ENCODE peak calls at places on chromosome 10, in nine cellular contexts. One of them, this sample, is unnamed.

GRCh38 chr10:22552888-22553378 is 161.4 kb downstream of the PIP4K2A start:
- DNase-seq in GM12865: no peak
- DNase-seq in A549: no peak
- DNase-seq in AG09309: no peak
- DNase-seq in adipocyte: peak; percentile 25
- DNase-seq in upper lobe of right lung: no peak
- DNase-seq in tibial artery: no peak
- DNase-seq in cardiac muscle cell: no peak
- DNase-seq in fibroblast of lung: peak; percentile 23
- DNase-seq in this sample: peak; percentile 26

GRCh38 chr10:119667562-119668328 is 16.6 kb downstream of the BAG3 start:
- DNase-seq in adipocyte: peak; percentile 98
- DNase-seq in GM12865: no peak
- DNase-seq in tibial artery: peak; percentile 77
- DNase-seq in cardiac muscle cell: peak; percentile 93
- DNase-seq in fibroblast of lung: peak; percentile 98
- DNase-seq in upper lobe of right lung: no peak
- DNase-seq in AG09309: peak; percentile 92
- DNase-seq in A549: peak; percentile 92
- DNase-seq in this sample: peak; percentile 97

GRCh38 chr10:101694674-101695403 is at the start of gene FBXW4:
- DNase-seq in GM12865: peak; percentile 83
- DNase-seq in tibial artery: peak; percentile 33
- DNase-seq in fibroblast of lung: peak; percentile 39
- DNase-seq in upper lobe of right lung: peak; percentile 88
- DNase-seq in adipocyte: peak; percentile 75
- DNase-seq in A549: peak; percentile 60
- DNase-seq in cardiac muscle cell: peak; percentile 37
- DNase-seq in AG09309: no peak
- DNase-seq in this sample: peak; percentile 34

GRCh38 chr10:102781921-102782542 is 38.3 kb downstream of the WBP1L start:
- DNase-seq in upper lobe of right lung: no peak
- DNase-seq in tibial artery: no peak
- DNase-seq in cardiac muscle cell: peak; percentile 87
- DNase-seq in GM12865: no peak
- DNase-seq in A549: no peak
- DNase-seq in fibroblast of lung: peak; percentile 76
- DNase-seq in AG09309: no peak
- DNase-seq in adipocyte: peak; percentile 61
- DNase-seq in this sample: peak; percentile 86

GRCh38 chr10:129971381-129972144 is 7.5 kb upstream of the EBF3 start:
- DNase-seq in A549: peak; percentile 63
- DNase-seq in adipocyte: peak; percentile 87
- DNase-seq in GM12865: peak; percentile 39
- DNase-seq in upper lobe of right lung: peak; percentile 83
- DNase-seq in cardiac muscle cell: peak; percentile 79
- DNase-seq in fibroblast of lung: peak; percentile 15
- DNase-seq in tibial artery: peak; percentile 55
- DNase-seq in AG09309: no peak
- DNase-seq in this sample: peak; percentile 59

GRCh38 chr10:99945286-99945685 is 64.5 kb downstream of the DNMBP start:
- DNase-seq in cardiac muscle cell: peak; percentile 94
- DNase-seq in fibroblast of lung: peak; percentile 93
- DNase-seq in tibial artery: peak; percentile 47
- DNase-seq in A549: peak; percentile 64
- DNase-seq in upper lobe of right lung: no peak
- DNase-seq in AG09309: peak; percentile 57
- DNase-seq in GM12865: no peak
- DNase-seq in adipocyte: peak; percentile 73
- DNase-seq in this sample: peak; percentile 96

GRCh38 chr10:102773986-102774385 is 30.2 kb downstream of the WBP1L start:
- DNase-seq in GM12865: peak; percentile 24
- DNase-seq in tibial artery: peak; percentile 57
- DNase-seq in A549: no peak
- DNase-seq in fibroblast of lung: peak; percentile 50
- DNase-seq in upper lobe of right lung: no peak
- DNase-seq in adipocyte: no peak
- DNase-seq in cardiac muscle cell: peak; percentile 55
- DNase-seq in AG09309: no peak
- DNase-seq in this sample: peak; percentile 52

GRCh38 chr10:44392420-44392819 is 7.5 kb upstream of the CXCL12 start:
- DNase-seq in cardiac muscle cell: no peak
- DNase-seq in adipocyte: no peak
- DNase-seq in fibroblast of lung: no peak
- DNase-seq in A549: no peak
- DNase-seq in tibial artery: no peak
- DNase-seq in GM12865: no peak
- DNase-seq in upper lobe of right lung: no peak
- DNase-seq in AG09309: no peak
- DNase-seq in this sample: no peak

GRCh38 chr10:32788359-32788758 is 169.7 kb downstream of the ITGB1 start:
- DNase-seq in fibroblast of lung: no peak
- DNase-seq in tibial artery: no peak
- DNase-seq in upper lobe of right lung: no peak
- DNase-seq in adipocyte: no peak
- DNase-seq in A549: no peak
- DNase-seq in cardiac muscle cell: no peak
- DNase-seq in GM12865: no peak
- DNase-seq in AG09309: no peak
- DNase-seq in this sample: no peak

GRCh38 chr10:114243661-114244060 is 4.6 kb downstream of the VWA2 start:
- DNase-seq in fibroblast of lung: no peak
- DNase-seq in AG09309: no peak
- DNase-seq in A549: no peak
- DNase-seq in upper lobe of right lung: no peak
- DNase-seq in cardiac muscle cell: no peak
- DNase-seq in adipocyte: no peak
- DNase-seq in tibial artery: no peak
- DNase-seq in GM12865: no peak
- DNase-seq in this sample: no peak

GRCh38 chr10:114239117-114239993 is at the start of gene VWA2:
- DNase-seq in upper lobe of right lung: peak; percentile 88
- DNase-seq in cardiac muscle cell: no peak
- DNase-seq in adipocyte: no peak
- DNase-seq in AG09309: no peak
- DNase-seq in tibial artery: no peak
- DNase-seq in fibroblast of lung: no peak
- DNase-seq in GM12865: peak; percentile 42
- DNase-seq in A549: peak; percentile 38
- DNase-seq in this sample: no peak

GRCh38 chr10:114244126-114244525 is 5.1 kb downstream of the VWA2 start:
- DNase-seq in GM12865: no peak
- DNase-seq in upper lobe of right lung: no peak
- DNase-seq in A549: no peak
- DNase-seq in AG09309: no peak
- DNase-seq in cardiac muscle cell: no peak
- DNase-seq in tibial artery: no peak
- DNase-seq in adipocyte: no peak
- DNase-seq in fibroblast of lung: no peak
- DNase-seq in this sample: no peak

GRCh38 chr10:114242235-114242634 is 3.2 kb downstream of the VWA2 start:
- DNase-seq in upper lobe of right lung: no peak
- DNase-seq in AG09309: no peak
- DNase-seq in cardiac muscle cell: no peak
- DNase-seq in A549: no peak
- DNase-seq in tibial artery: no peak
- DNase-seq in GM12865: no peak
- DNase-seq in fibroblast of lung: no peak
- DNase-seq in adipocyte: no peak
- DNase-seq in this sample: no peak

GRCh38 chr10:114239994-114240345 is 916 bp downstream of the VWA2 start:
- DNase-seq in AG09309: no peak
- DNase-seq in tibial artery: no peak
- DNase-seq in fibroblast of lung: no peak
- DNase-seq in cardiac muscle cell: no peak
- DNase-seq in adipocyte: no peak
- DNase-seq in upper lobe of right lung: no peak
- DNase-seq in A549: no peak
- DNase-seq in GM12865: no peak
- DNase-seq in this sample: no peak
- H3K4me3 ChIP-seq in AG09309: no peak overlapping the region
- H3K4me3 ChIP-seq in tibial artery: no peak overlapping the region
- H3K4me3 ChIP-seq in fibroblast of lung: no peak overlapping the region
- H3K4me3 ChIP-seq in cardiac muscle cell: peak overlapping the region; percentile 40
- H3K4me3 ChIP-seq in adipocyte: no peak overlapping the region
- H3K4me3 ChIP-seq in upper lobe of right lung: peak overlapping the region; percentile 53
- H3K4me3 ChIP-seq in A549: peak overlapping the region; percentile 48
- H3K4me3 ChIP-seq in GM12865: no peak overlapping the region
- H3K4me3 ChIP-seq in this sample: no peak overlapping the region

DNA sequence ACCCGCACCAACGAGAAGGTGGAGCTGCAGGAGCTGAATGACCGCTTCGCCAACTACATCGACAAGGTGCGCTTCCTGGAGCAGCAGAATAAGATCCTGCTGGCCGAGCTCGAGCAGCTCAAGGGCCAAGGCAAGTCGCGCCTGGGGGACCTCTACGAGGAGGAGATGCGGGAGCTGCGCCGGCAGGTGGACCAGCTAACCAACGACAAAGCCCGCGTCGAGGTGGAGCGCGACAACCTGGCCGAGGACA is 1.6 kb downstream of the VIM start:
- DNase-seq in tibial artery: peak; percentile 38
- DNase-seq in cardiac muscle cell: no peak
- DNase-seq in upper lobe of right lung: no peak
- DNase-seq in A549: no peak
- DNase-seq in fibroblast of lung: peak; percentile 55
- DNase-seq in adipocyte: no peak
- DNase-seq in GM12865: no peak
- DNase-seq in AG09309: no peak
- DNase-seq in this sample: peak; percentile 61
- H3K4me3 ChIP-seq in tibial artery: peak overlapping the region; percentile 93
- H3K4me3 ChIP-seq in cardiac muscle cell: peak overlapping the region; percentile 62
- H3K4me3 ChIP-seq in upper lobe of right lung: peak overlapping the region; percentile 90
- H3K4me3 ChIP-seq in A549: peak overlapping the region; percentile 94
- H3K4me3 ChIP-seq in fibroblast of lung: peak overlapping the region; percentile 97
- H3K4me3 ChIP-seq in adipocyte: peak overlapping the region; percentile 90
- H3K4me3 ChIP-seq in GM12865: peak overlapping the region; percentile 67
- H3K4me3 ChIP-seq in AG09309: peak overlapping the region; percentile 90
- H3K4me3 ChIP-seq in this sample: peak overlapping the region; percentile 97

GRCh38 chr10:132713421-132714095 is 72.4 kb downstream of the NKX6-2 start:
- DNase-seq in GM12865: no peak
- DNase-seq in AG09309: no peak
- DNase-seq in fibroblast of lung: no peak
- DNase-seq in A549: no peak
- DNase-seq in tibial artery: no peak
- DNase-seq in cardiac muscle cell: no peak
- DNase-seq in adipocyte: no peak
- DNase-seq in upper lobe of right lung: no peak
- DNase-seq in this sample: no peak
- H3K4me3 ChIP-seq in GM12865: no peak overlapping the region
- H3K4me3 ChIP-seq in AG09309: no peak overlapping the region
- H3K4me3 ChIP-seq in fibroblast of lung: no peak overlapping the region
- H3K4me3 ChIP-seq in A549: no peak overlapping the region
- H3K4me3 ChIP-seq in tibial artery: no peak overlapping the region
- H3K4me3 ChIP-seq in cardiac muscle cell: no peak overlapping the region
- H3K4me3 ChIP-seq in adipocyte: no peak overlapping the region
- H3K4me3 ChIP-seq in upper lobe of right lung: no peak overlapping the region
- H3K4me3 ChIP-seq in this sample: no peak overlapping the region

DNA sequence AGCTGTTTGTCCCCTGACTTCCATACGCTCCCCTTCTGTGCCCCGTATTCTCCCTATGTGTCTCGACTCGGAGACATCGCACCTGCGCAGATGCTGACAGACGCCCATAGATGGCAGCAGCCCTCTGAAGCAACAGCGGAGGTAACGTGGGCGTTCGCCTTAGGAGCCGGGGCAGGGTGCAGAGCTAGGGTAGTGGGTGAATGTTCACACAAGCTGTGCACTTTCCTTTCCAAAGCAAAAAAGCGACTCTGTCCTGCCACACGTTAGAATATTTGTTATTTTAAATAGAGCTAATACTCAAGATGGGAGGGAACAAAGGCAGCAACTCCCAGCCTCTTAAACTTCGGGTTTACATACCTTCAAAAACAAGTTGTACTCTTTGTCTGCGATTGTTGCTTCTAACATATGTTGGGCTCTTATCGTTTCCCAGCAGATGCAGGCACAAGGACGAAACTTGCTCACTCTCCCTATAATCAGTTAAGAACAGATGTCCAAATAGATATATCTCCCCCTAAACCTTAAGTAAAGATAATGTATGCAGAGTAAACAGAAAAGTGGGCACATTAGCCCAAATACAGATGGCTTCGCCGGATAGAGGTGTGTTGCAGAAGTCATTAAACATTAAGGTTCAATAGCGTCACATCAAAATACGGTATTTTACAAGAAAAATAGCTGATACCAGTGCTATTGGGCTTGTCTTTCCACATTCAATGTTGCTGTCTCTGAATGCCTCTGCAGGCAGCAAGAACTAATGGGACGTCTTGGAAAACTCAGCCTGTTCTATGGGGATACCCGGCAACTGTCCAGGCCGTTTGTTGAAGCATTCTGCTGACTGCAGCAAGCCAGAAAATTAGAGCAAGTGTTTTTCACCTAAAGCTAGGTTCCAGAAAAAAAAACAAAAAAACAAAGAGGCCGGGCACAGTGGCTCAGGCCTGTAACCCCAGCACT is 340.3 kb upstream of the PRKCQ start:
- DNase-seq in upper lobe of right lung: peak; percentile 91
- DNase-seq in adipocyte: peak; percentile 49
- DNase-seq in fibroblast of lung: peak; percentile 52
- DNase-seq in tibial artery: peak; percentile 52
- DNase-seq in GM12865: peak; percentile 84
- DNase-seq in cardiac muscle cell: peak; percentile 53
- DNase-seq in A549: peak; percentile 72
- DNase-seq in AG09309: no peak
- DNase-seq in this sample: peak; percentile 66
- H3K4me3 ChIP-seq in upper lobe of right lung: no peak overlapping the region
- H3K4me3 ChIP-seq in adipocyte: peak overlapping the region; percentile 62
- H3K4me3 ChIP-seq in fibroblast of lung: peak overlapping the region; percentile 11
- H3K4me3 ChIP-seq in tibial artery: no peak overlapping the region
- H3K4me3 ChIP-seq in GM12865: no peak overlapping the region
- H3K4me3 ChIP-seq in cardiac muscle cell: no peak overlapping the region
- H3K4me3 ChIP-seq in A549: peak overlapping the region; percentile 10
- H3K4me3 ChIP-seq in AG09309: no peak overlapping the region
- H3K4me3 ChIP-seq in this sample: no peak overlapping the region

GRCh38 chr10:60911715-60912114 is 32.3 kb downstream of the RHOBTB1 start:
- DNase-seq in GM12865: no peak
- DNase-seq in tibial artery: no peak
- DNase-seq in cardiac muscle cell: no peak
- DNase-seq in fibroblast of lung: no peak
- DNase-seq in A549: no peak
- DNase-seq in upper lobe of right lung: no peak
- DNase-seq in adipocyte: no peak
- DNase-seq in AG09309: no peak
- DNase-seq in this sample: no peak

GRCh38 chr10:60913091-60913490 is 30.9 kb downstream of the RHOBTB1 start:
- DNase-seq in cardiac muscle cell: no peak
- DNase-seq in A549: no peak
- DNase-seq in fibroblast of lung: peak; percentile 27
- DNase-seq in tibial artery: no peak
- DNase-seq in upper lobe of right lung: no peak
- DNase-seq in AG09309: no peak
- DNase-seq in GM12865: no peak
- DNase-seq in adipocyte: no peak
- DNase-seq in this sample: no peak

GRCh38 chr10:60908896-60909295 is 35.1 kb downstream of the RHOBTB1 start:
- DNase-seq in upper lobe of right lung: no peak
- DNase-seq in adipocyte: no peak
- DNase-seq in fibroblast of lung: no peak
- DNase-seq in tibial artery: no peak
- DNase-seq in AG09309: no peak
- DNase-seq in A549: no peak
- DNase-seq in cardiac muscle cell: no peak
- DNase-seq in GM12865: no peak
- DNase-seq in this sample: no peak

GRCh38 chr10:60911216-60911615 is 32.8 kb downstream of the RHOBTB1 start:
- DNase-seq in tibial artery: no peak
- DNase-seq in cardiac muscle cell: no peak
- DNase-seq in fibroblast of lung: no peak
- DNase-seq in A549: no peak
- DNase-seq in AG09309: no peak
- DNase-seq in upper lobe of right lung: no peak
- DNase-seq in adipocyte: no peak
- DNase-seq in GM12865: no peak
- DNase-seq in this sample: no peak

GRCh38 chr10:60910543-60910942 is 33.4 kb downstream of the RHOBTB1 start:
- DNase-seq in GM12865: peak; percentile 15
- DNase-seq in fibroblast of lung: no peak
- DNase-seq in A549: no peak
- DNase-seq in upper lobe of right lung: peak; percentile 66
- DNase-seq in adipocyte: no peak
- DNase-seq in cardiac muscle cell: peak; percentile 81
- DNase-seq in AG09309: no peak
- DNase-seq in tibial artery: peak; percentile 67
- DNase-seq in this sample: peak; percentile 80
- H3K4me3 ChIP-seq in GM12865: no peak overlapping the region
- H3K4me3 ChIP-seq in fibroblast of lung: no peak overlapping the region
- H3K4me3 ChIP-seq in A549: no peak overlapping the region
- H3K4me3 ChIP-seq in upper lobe of right lung: no peak overlapping the region
- H3K4me3 ChIP-seq in adipocyte: no peak overlapping the region
- H3K4me3 ChIP-seq in cardiac muscle cell: no peak overlapping the region
- H3K4me3 ChIP-seq in AG09309: no peak overlapping the region
- H3K4me3 ChIP-seq in tibial artery: peak overlapping the region; percentile 23
- H3K4me3 ChIP-seq in this sample: no peak overlapping the region